ENCODE peak calls at places on chromosomes 3 and 15, in six cellular contexts. T, H, X, Q, S and Y are unnamed samples.

GRCh38 chr3:43996379-43997301 is 245.0 kb upstream of the TOPAZ1 start:
- DNase-seq in T (peak), H (no peak), X (peak), Q (no peak), S (no peak), Y (peak)

GRCh38 chr3:194487289-194488006 is 646 bp upstream of the ATP13A3 start:
- DNase-seq in T (peak), H (no peak), X (peak), Q (peak), S (no peak), Y (peak)

GRCh38 chr3:111368061-111368460 is 173.9 kb upstream of the CD96 start:
- DNase-seq in T (no peak), H (no peak), X (no peak), Q (no peak), S (no peak), Y (no peak)

GRCh38 chr3:194087995-194088841 is 47.7 kb upstream of the HES1 start:
- DNase-seq in T (no peak), H (no peak), X (no peak), Q (no peak), S (no peak), Y (no peak)

GRCh38 chr3:25153561-25153960 is 274.5 kb upstream of the RARB start:
- DNase-seq in T (peak), H (no peak), X (no peak), Q (no peak), S (no peak), Y (no peak)

GRCh38 chr15:101446527-101447167 is 42.9 kb downstream of the PCSK6 start:
- DNase-seq in T (no peak), H (no peak), X (no peak), Q (peak), S (no peak), Y (no peak)

GRCh38 chr3:183193762-183194701 is 31.5 kb upstream of the LAMP3 start:
- DNase-seq in T (peak), H (no peak), X (no peak), Q (no peak), S (no peak), Y (no peak)

GRCh38 chr15:50304856-50305255 is 39.3 kb upstream of the HDC start:
- DNase-seq in T (no peak), H (no peak), X (no peak), Q (no peak), S (no peak), Y (no peak)

GRCh38 chr3:164897335-164897734 is 181.0 kb downstream of the SI start:
- DNase-seq in T (peak), H (no peak), X (no peak), Q (no peak), S (no peak), Y (no peak)

GRCh38 chr3:8891774-8892173 is 71.5 kb downstream of the RAD18 start:
- DNase-seq in T (no peak), H (no peak), X (no peak), Q (no peak), S (no peak), Y (no peak)

GRCh38 chr15:78322243-78322642 is 17.9 kb upstream of the CRABP1 start:
- DNase-seq in T (no peak), H (no peak), X (no peak), Q (peak), S (no peak), Y (peak)

GRCh38 chr15:31758126-31758525 is 272.2 kb upstream of the CHRNA7 start:
- DNase-seq in T (peak), H (no peak), X (no peak), Q (peak), S (peak), Y (no peak)

GRCh38 chr3:46835486-46835885 is 27.8 kb downstream of the MYL3 start:
- DNase-seq in T (no peak), H (no peak), X (no peak), Q (no peak), S (no peak), Y (no peak)

GRCh38 chr3:182028081-182028480 is 316.4 kb downstream of the SOX2 start:
- DNase-seq in T (no peak), H (no peak), X (no peak), Q (no peak), S (no peak), Y (no peak)

GRCh38 chr15:27844018-27844666 is 255.0 kb downstream of the OCA2 start:
- DNase-seq in T (no peak), H (no peak), X (no peak), Q (no peak), S (peak), Y (no peak)

GRCh38 chr3:124858275-124858674 is 28.9 kb downstream of the ITGB5 start:
- DNase-seq in T (no peak), H (no peak), X (no peak), Q (no peak), S (no peak), Y (no peak)

GRCh38 chr15:89686522-89686921 is 4.0 kb downstream of the PEX11A start:
- DNase-seq in T (no peak), H (no peak), X (no peak), Q (no peak), S (no peak), Y (no peak)

GRCh38 chr15:100559330-100559729 is 30.6 kb upstream of the CERS3 start:
- DNase-seq in T (no peak), H (no peak), X (no peak), Q (peak), S (no peak), Y (no peak)